ENCODE peak calls at places on chromosomes 12 and 14, in seven cellular contexts. G is KBM-7; X is GDM1; E is SW480; L is HFF-Myc; J is stimulated activated CD4-positive, alpha-beta T cell treated with anti-CD3 and anti-CD28 coated beads, Interleukin-1b, Interleukin-23, amount 100 ng/mL, for 4 hours; B is left ventricle myocardium superior. C is an unnamed sample.

GRCh38 chr14:71423481-71423880 is 508.7 kb upstream of the RGS6 start:
- DNase-seq in G (no peak), B (no peak), X (no peak), E (no peak), L (no peak), J (no peak), C (no peak)

GRCh38 chr14:72753044-72753710 is 140.7 kb downstream of the DPF3 start:
- DNase-seq in J (no peak), B (no peak), L (no peak), X (no peak), E (no peak), G (no peak), C (no peak)

GRCh38 chr12:49296034-49296835 is 1.3 kb downstream of the PRPH start:
- DNase-seq in X (no peak), E (peak), L (no peak), G (no peak), J (peak), B (peak), C (peak)

GRCh38 chr14:85752179-85752578 is 222.2 kb downstream of the FLRT2 start:
- DNase-seq in L (no peak), B (no peak), X (no peak), E (no peak), G (no peak), J (no peak), C (no peak)

GRCh38 chr12:43711348-43711747 is 47.2 kb downstream of the PUS7L start:
- DNase-seq in X (no peak), E (no peak), B (no peak), G (no peak), J (no peak), L (no peak), C (no peak)

GRCh38 chr14:85175556-85175955 is 354.4 kb upstream of the FLRT2 start:
- DNase-seq in X (no peak), L (no peak), E (no peak), B (no peak), J (no peak), G (no peak), C (no peak)

GRCh38 chr14:81169711-81170103 is 51.1 kb downstream of the GTF2A1 start:
- DNase-seq in B (peak), J (peak), E (no peak), G (peak), X (peak), L (no peak), C (peak)

GRCh38 chr12:125689576-125690410 is 624.6 kb downstream of the AACS start:
- DNase-seq in B (no peak), G (no peak), X (no peak), J (no peak), E (no peak), L (no peak), C (no peak)

GRCh38 chr12:106417926-106418910 is 60.7 kb downstream of the POLR3B start:
- DNase-seq in B (no peak), X (no peak), E (peak), L (peak), J (no peak), G (no peak), C (no peak)

GRCh38 chr14:25394356-25394755 is 344.4 kb upstream of the STXBP6 start:
- DNase-seq in J (no peak), B (no peak), X (no peak), L (no peak), E (no peak), G (no peak), C (no peak)

GRCh38 chr14:105203057-105203494 is 22.0 kb upstream of the NUDT14 start:
- DNase-seq in X (no peak), B (peak), E (peak), L (no peak), J (peak), G (peak), C (peak)

C was measured in Kasumi-1.